ENCODE peak calls at places on chromosomes 5 and 9, in four cellular contexts. C is WTC11, K is A549, B is HepG2. I is an unnamed sample.

GRCh38 chr9:36731576-36731975 is 158.9 kb downstream of the MELK start:
- DNase-seq in C (no peak), K (no peak), B (no peak), I (no peak)

GRCh38 chr9:109455391-109455790 is 42.7 kb downstream of the PTPN3 start:
- DNase-seq in C (peak; percentile 44), K (no peak), B (no peak), I (no peak)

GRCh38 chr5:173554989-173555705 is 61.3 kb downstream of the BOD1 start:
- DNase-seq in C (no peak), K (no peak), B (peak; percentile 9), I (no peak)

GRCh38 chr5:16437974-16438373 is 27.6 kb downstream of the ZNF622 start:
- DNase-seq in C (no peak), K (peak; percentile 27), B (no peak), I (no peak)

GRCh38 chr5:171520300-171521170 is 101.1 kb downstream of the FGF18 start:
- DNase-seq in C (peak; percentile 81), K (peak; percentile 31), B (no peak), I (no peak)

GRCh38 chr9:120951960-120952630 is 25.5 kb upstream of the TRAF1 start:
- DNase-seq in C (no peak), K (no peak), B (no peak), I (no peak)

GRCh38 chr9:36924071-36924470 is 110.0 kb downstream of the PAX5 start:
- DNase-seq in C (no peak), K (peak; percentile 90), B (peak; percentile 45), I (peak; percentile 20)

GRCh38 chr5:111826064-111826463 is 69.1 kb upstream of the NREP start:
- DNase-seq in C (no peak), K (no peak), B (no peak), I (no peak)

GRCh38 chr9:137974746-137975526 is 97.4 kb downstream of the CACNA1B start:
- DNase-seq in C (no peak), K (no peak), B (no peak), I (no peak)

GRCh38 chr5:116097301-116097700 is 12.5 kb downstream of the COMMD10 start:
- DNase-seq in C (no peak), K (no peak), B (no peak), I (no peak)

GRCh38 chr9:17230646-17231045 is 95.8 kb downstream of the CNTLN start:
- DNase-seq in C (no peak), K (no peak), B (no peak), I (no peak)

GRCh38 chr5:14818931-14819790 is 52.4 kb downstream of the ANKH start:
- DNase-seq in C (no peak), K (no peak), B (no peak), I (no peak)

GRCh38 chr9:128685636-128686489 is 3.2 kb upstream of the SET start:
- DNase-seq in C (no peak), K (no peak), B (no peak), I (no peak)

GRCh38 chr5:38094889-38095288 is 163.5 kb upstream of the EGFLAM start:
- DNase-seq in C (no peak), K (no peak), B (no peak), I (no peak)

GRCh38 chr5:138180183-138180782 is 1.4 kb downstream of the KIF20A start:
- DNase-seq in C (no peak), K (peak; percentile 81), B (peak; percentile 73), I (peak; percentile 79)

GRCh38 chr5:81021486-81021885 is 61.3 kb downstream of the RASGRF2 start:
- DNase-seq in C (no peak), K (no peak), B (no peak), I (no peak)

GRCh38 chr9:120839146-120839545 is 3.6 kb downstream of the PSMD5 start:
- DNase-seq in C (no peak), K (no peak), B (no peak), I (no peak)

GRCh38 chr5:177427211-177427822 is 841 bp downstream of the GRK6 start:
- DNase-seq in C (no peak), K (no peak), B (no peak), I (peak; percentile 79)

GRCh38 chr5:132496631-132497487 is 6.3 kb upstream of the IRF1 start:
- DNase-seq in C (peak; percentile 90), K (peak; percentile 87), B (peak; percentile 64), I (peak; percentile 86)

GRCh38 chr5:25662610-25663009 is 1017.8 kb upstream of the CDH10 start:
- DNase-seq in C (no peak), K (no peak), B (no peak), I (no peak)

GRCh38 chr5:133257977-133258376 is 206.2 kb downstream of the HSPA4 start:
- DNase-seq in C (no peak), K (no peak), B (no peak), I (no peak)

GRCh38 chr5:119524461-119524860 is 72.2 kb downstream of the HSD17B4 start:
- DNase-seq in C (no peak), K (no peak), B (peak; percentile 80), I (no peak)

DNA sequence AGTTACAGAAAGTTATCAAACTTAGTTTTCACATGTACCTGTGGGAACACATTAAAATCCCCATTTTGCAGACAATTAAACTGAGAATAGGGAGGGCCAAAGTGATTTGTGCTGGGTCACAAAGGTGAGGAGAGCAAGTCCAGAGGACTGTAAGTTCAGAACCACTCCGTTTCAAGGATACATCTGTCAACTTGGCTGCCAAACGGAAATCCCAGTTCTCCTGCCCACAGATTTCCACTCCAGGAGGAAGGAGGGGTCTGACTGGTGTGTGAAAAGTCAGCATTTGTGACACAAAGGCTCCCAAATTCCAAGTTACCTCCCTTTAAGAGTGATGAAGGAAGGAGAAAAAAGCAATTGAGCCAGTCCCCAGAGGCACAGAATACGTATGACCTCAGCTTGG is 42.3 kb downstream of the PRELID2 start:
- DNase-seq in C (no peak), K (no peak), B (no peak), I (no peak)
- TF ChIP-seq HMGXB4 in C (no peak), K (no peak), B (no peak), I (no peak)

DNA sequence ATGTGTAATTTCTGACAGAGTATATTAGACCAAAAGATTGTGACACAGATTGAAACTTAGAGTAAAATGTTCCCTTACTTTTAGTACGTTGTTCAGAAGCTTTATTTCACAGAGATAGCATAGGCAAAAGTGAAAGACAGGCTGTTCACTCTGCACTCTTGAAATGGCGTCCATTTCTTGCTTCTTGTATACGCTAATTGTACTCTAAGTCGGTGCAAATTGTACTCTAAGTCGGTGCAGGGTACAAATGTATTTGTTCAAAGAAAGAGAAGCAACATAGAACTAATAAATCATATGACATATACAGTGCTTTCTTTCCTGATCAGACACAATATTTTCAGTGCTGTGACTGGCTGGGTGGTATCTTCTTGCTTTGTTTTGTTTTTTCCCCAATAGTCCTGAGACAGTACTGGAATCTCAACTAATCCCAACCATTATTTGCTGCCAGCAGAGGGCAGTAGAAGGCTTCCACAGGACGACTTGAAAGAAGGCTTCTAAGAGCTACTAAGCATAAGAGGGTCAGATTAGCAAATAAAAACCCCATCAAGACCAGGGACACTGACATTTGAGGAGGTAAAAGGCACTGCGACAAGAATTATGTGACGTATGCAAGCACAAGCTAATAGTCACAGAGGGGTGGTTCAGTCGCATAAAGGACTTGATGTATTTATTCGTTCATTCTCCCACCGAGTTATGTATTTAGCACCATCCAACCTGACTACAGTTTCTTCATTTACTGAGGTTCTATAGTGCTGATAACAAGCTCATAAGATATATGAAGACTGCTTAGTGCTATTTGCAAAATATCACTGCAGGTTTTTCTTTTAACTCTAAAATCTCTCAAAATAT is 831.8 kb downstream of the TAF11L14 start:
- DNase-seq in C (peak; percentile 66), K (peak; percentile 67), B (peak; percentile 41), I (peak; percentile 23)
- TF ChIP-seq HMGXB4 in C (no peak), K (no peak), B (no peak), I (no peak)

GRCh38 chr9:133656211-133657119 is 20.3 kb downstream of the DBH start:
- DNase-seq in C (no peak), K (no peak), B (no peak), I (no peak)

GRCh38 chr9:133657120-133657661 is 21.0 kb downstream of the DBH start:
- DNase-seq in C (no peak), K (no peak), B (no peak), I (no peak)

GRCh38 chr9:133654736-133655657 is 18.8 kb downstream of the DBH start:
- DNase-seq in C (no peak), K (no peak), B (no peak), I (no peak)

GRCh38 chr9:133655701-133656100 is 19.5 kb downstream of the DBH start:
- DNase-seq in C (no peak), K (no peak), B (no peak), I (no peak)

DNA sequence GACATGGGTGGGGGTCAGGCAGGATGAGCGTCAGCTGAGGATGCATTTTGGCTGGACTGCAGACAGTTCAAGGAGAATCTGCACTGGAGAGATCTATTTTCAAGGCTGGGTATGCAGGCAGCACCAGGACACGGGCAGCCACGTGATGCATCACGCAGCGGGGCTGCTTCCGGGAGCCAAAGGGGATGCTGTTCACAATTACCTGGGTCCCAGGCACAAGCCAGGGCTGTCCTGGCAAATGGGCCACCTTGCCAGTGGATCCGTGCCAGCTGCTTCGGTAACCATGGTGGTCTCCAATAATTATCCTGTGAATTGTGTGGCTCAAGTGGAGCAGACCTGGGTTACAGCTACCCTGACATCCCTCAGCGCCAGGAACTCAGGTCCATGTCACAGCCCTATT is 17.5 kb downstream of the DBH start:
- DNase-seq in C (no peak), K (no peak), B (no peak), I (no peak)
- TF ChIP-seq HMGXB4 in C (no peak), K (no peak), B (no peak), I (no peak)

DNA sequence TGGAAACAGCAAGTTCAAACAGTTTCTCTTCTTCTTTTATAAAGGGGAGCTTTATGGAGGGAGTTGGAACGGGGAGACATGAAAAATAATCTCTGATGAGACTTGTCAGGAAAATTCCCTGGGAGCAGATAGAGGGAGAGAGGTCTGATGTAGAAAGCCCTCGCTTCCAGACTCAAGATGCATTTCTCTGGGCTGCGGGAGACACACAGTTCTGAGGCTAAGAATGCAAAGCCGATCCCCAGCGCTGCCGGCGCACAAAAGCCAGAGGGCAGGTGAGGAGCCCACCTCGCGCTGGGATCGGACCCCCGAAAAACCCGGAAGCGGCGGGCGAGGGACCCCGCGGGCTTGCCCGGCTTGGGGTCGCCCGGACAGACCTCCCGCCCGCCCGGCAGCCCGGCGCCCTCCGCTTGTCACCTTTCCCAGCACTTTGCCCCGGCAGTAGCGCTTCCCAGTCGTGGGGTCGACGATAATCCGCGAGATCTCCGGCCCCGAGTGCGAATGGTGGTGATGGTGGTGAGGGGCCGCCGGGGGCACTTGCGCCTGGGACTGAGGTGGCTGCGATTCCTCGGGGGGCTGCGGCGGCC is 518 bp downstream of the PLK2 start:
- DNase-seq in C (peak; percentile 42), K (peak; percentile 47), B (peak; percentile 1), I (no peak)
- TF ChIP-seq HMGXB4 in C (no peak), K (no peak), B (no peak), I (no peak)

DNA sequence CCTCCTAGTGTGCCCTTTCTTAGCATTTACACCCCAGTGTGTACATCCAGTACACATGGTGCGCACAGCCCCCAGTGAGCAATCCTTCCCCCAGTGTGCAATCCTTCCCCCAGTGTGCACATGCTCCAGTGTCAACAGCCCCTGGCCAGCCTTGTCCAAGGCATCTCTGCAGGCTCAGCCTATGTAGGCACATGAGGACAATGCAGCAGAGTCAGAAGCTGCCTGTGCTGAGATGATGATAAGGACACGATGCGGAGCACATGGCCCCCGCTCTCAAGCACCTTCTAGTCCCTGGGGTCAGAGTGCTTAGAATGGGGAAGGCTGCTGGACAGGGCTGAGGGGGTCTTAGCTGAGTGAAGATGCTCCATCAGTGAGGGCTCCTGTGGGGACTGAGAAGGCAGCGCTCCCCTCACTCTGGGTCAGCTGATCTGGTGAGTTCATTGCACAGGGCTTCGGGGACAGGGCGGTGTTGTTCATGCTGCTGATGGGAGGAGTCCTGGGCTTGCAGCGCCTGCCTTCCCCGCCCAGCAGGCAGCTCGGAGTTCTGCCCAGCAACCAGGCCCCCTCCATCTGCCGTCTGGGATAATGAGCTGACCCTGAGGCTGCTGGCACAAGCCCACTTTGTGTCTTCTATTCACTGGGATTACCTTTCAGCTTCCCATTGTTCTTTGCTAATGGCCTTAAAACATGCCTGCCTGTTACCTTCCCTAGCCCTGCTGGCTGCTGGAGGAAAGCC is 70.0 kb downstream of the GADD45G start:
- DNase-seq in C (peak; percentile 61), K (no peak), B (no peak), I (no peak)
- TF ChIP-seq HMGXB4 in C (no peak), K (no peak), B (no peak), I (no peak)